ENCODE peak calls at places on chromosomes 16 and 17, in eight cellular contexts. One of them, this sample, is unnamed. For H3K36me3 and H3K27me3, the result is how much of the 10 kb centered on the place peaks cover.

GRCh38 chr16:65446441-65446840 is 324.6 kb upstream of the CDH11 start:
- DNase-seq in tibial nerve: no peak
- DNase-seq in GM23248: no peak
- DNase-seq in ovary: no peak
- DNase-seq in aorta: no peak
- DNase-seq in fibroblast of lung: peak
- DNase-seq in left lung: no peak
- DNase-seq in ascending aorta: no peak
- DNase-seq in this sample: no peak

GRCh38 chr17:37478187-37478586 is 11.5 kb upstream of the DUSP14 start:
- DNase-seq in ascending aorta: no peak
- DNase-seq in fibroblast of lung: peak
- DNase-seq in left lung: no peak
- DNase-seq in tibial nerve: peak
- DNase-seq in aorta: no peak
- DNase-seq in GM23248: peak
- DNase-seq in ovary: no peak
- DNase-seq in this sample: no peak

GRCh38 chr16:48503779-48504178 is 106.2 kb downstream of the N4BP1 start:
- DNase-seq in ascending aorta: no peak
- DNase-seq in ovary: peak
- DNase-seq in aorta: peak
- DNase-seq in left lung: no peak
- DNase-seq in tibial nerve: peak
- DNase-seq in fibroblast of lung: peak
- DNase-seq in GM23248: peak
- DNase-seq in this sample: no peak

GRCh38 chr17:4807534-4808377 is 804 bp downstream of the PLD2 start:
- DNase-seq in left lung: no peak
- DNase-seq in aorta: no peak
- DNase-seq in tibial nerve: no peak
- DNase-seq in ovary: peak
- DNase-seq in fibroblast of lung: no peak
- DNase-seq in ascending aorta: peak
- DNase-seq in GM23248: peak
- DNase-seq in this sample: no peak

GRCh38 chr16:3808308-3809063 is 72.0 kb downstream of the CREBBP start:
- DNase-seq in tibial nerve: no peak
- DNase-seq in GM23248: no peak
- DNase-seq in ovary: no peak
- DNase-seq in aorta: no peak
- DNase-seq in fibroblast of lung: no peak
- DNase-seq in left lung: no peak
- DNase-seq in ascending aorta: no peak
- DNase-seq in this sample: no peak

GRCh38 chr17:38456031-38456815 is 28.0 kb downstream of the ARHGAP23 start:
- DNase-seq in ascending aorta: no peak
- DNase-seq in GM23248: no peak
- DNase-seq in aorta: no peak
- DNase-seq in left lung: no peak
- DNase-seq in ovary: no peak
- DNase-seq in tibial nerve: no peak
- DNase-seq in fibroblast of lung: no peak
- DNase-seq in this sample: no peak

GRCh38 chr17:82959990-82960418 is 119.4 kb upstream of the METRNL start:
- DNase-seq in GM23248: no peak
- DNase-seq in aorta: peak
- DNase-seq in left lung: peak
- DNase-seq in tibial nerve: no peak
- DNase-seq in ascending aorta: no peak
- DNase-seq in ovary: peak
- DNase-seq in fibroblast of lung: no peak
- DNase-seq in this sample: no peak

GRCh38 chr16:23423496-23424049 is 29.4 kb downstream of the COG7 start:
- DNase-seq in aorta: peak
- DNase-seq in GM23248: peak
- DNase-seq in left lung: peak
- DNase-seq in tibial nerve: peak
- DNase-seq in ascending aorta: peak
- DNase-seq in ovary: peak
- DNase-seq in fibroblast of lung: peak
- DNase-seq in this sample: peak

GRCh38 chr17:75753514-75754377 is 11.2 kb downstream of the GALK1 start:
- DNase-seq in aorta: peak
- DNase-seq in ovary: peak
- DNase-seq in GM23248: peak
- DNase-seq in tibial nerve: no peak
- DNase-seq in ascending aorta: peak
- DNase-seq in left lung: peak
- DNase-seq in fibroblast of lung: peak
- DNase-seq in this sample: no peak

GRCh38 chr16:10338426-10338825 is 47.4 kb upstream of the ATF7IP2 start:
- DNase-seq in ascending aorta: no peak
- DNase-seq in tibial nerve: no peak
- DNase-seq in GM23248: no peak
- DNase-seq in aorta: no peak
- DNase-seq in left lung: no peak
- DNase-seq in ovary: no peak
- DNase-seq in fibroblast of lung: no peak
- DNase-seq in this sample: no peak

GRCh38 chr16:9103546-9103945 is 12.1 kb downstream of the HAPSTR1 start:
- DNase-seq in aorta: no peak
- DNase-seq in tibial nerve: no peak
- DNase-seq in GM23248: no peak
- DNase-seq in left lung: no peak
- DNase-seq in fibroblast of lung: no peak
- DNase-seq in ascending aorta: no peak
- DNase-seq in ovary: no peak
- DNase-seq in this sample: no peak

GRCh38 chr16:12025926-12026325 is 49.4 kb downstream of the SNX29 start:
- DNase-seq in aorta: no peak
- DNase-seq in fibroblast of lung: no peak
- DNase-seq in ovary: no peak
- DNase-seq in ascending aorta: no peak
- DNase-seq in tibial nerve: no peak
- DNase-seq in GM23248: no peak
- DNase-seq in left lung: no peak
- DNase-seq in this sample: no peak

GRCh38 chr17:2083613-2084128 is 28.8 kb downstream of the HIC1 start:
- DNase-seq in GM23248: no peak
- DNase-seq in ovary: no peak
- DNase-seq in ascending aorta: peak
- DNase-seq in left lung: peak
- DNase-seq in tibial nerve: no peak
- DNase-seq in aorta: no peak
- DNase-seq in fibroblast of lung: no peak
- DNase-seq in this sample: no peak

GRCh38 chr16:57045694-57046381 is 46.5 kb upstream of the CPNE2 start:
- DNase-seq in ovary: peak
- DNase-seq in ascending aorta: peak
- DNase-seq in aorta: peak
- DNase-seq in GM23248: peak
- DNase-seq in left lung: no peak
- DNase-seq in tibial nerve: peak
- DNase-seq in fibroblast of lung: peak
- DNase-seq in this sample: peak

GRCh38 chr17:74244543-74244942 is 29.5 kb upstream of the DNAI2 start:
- DNase-seq in tibial nerve: no peak
- DNase-seq in left lung: no peak
- DNase-seq in ascending aorta: no peak
- DNase-seq in fibroblast of lung: no peak
- DNase-seq in aorta: no peak
- DNase-seq in ovary: no peak
- DNase-seq in GM23248: no peak
- DNase-seq in this sample: no peak

GRCh38 chr16:23549938-23550337 is 7.2 kb downstream of the EARS2 start:
- DNase-seq in left lung: no peak
- DNase-seq in ovary: no peak
- DNase-seq in fibroblast of lung: no peak
- DNase-seq in ascending aorta: no peak
- DNase-seq in aorta: no peak
- DNase-seq in GM23248: no peak
- DNase-seq in tibial nerve: no peak
- DNase-seq in this sample: no peak

GRCh38 chr16:17423195-17423594 is 47.6 kb downstream of the XYLT1 start:
- DNase-seq in GM23248: no peak
- DNase-seq in aorta: no peak
- DNase-seq in fibroblast of lung: no peak
- DNase-seq in left lung: no peak
- DNase-seq in ovary: no peak
- DNase-seq in ascending aorta: no peak
- DNase-seq in tibial nerve: no peak
- DNase-seq in this sample: no peak

GRCh38 chr17:29178750-29179231 is 1.4 kb downstream of the MYO18A start:
- DNase-seq in left lung: peak
- DNase-seq in ascending aorta: peak
- DNase-seq in GM23248: no peak
- DNase-seq in tibial nerve: no peak
- DNase-seq in aorta: no peak
- DNase-seq in ovary: peak
- DNase-seq in fibroblast of lung: no peak
- DNase-seq in this sample: peak

GRCh38 chr16:75286996-75287395 is 35.6 kb upstream of the BCAR1 start:
- DNase-seq in tibial nerve: no peak
- DNase-seq in aorta: no peak
- DNase-seq in GM23248: no peak
- DNase-seq in ovary: no peak
- DNase-seq in ascending aorta: no peak
- DNase-seq in fibroblast of lung: no peak
- DNase-seq in left lung: no peak
- DNase-seq in this sample: no peak

GRCh38 chr17:4607773-4608187 is 23.5 kb downstream of the SMTNL2 start:
- DNase-seq in fibroblast of lung: peak
- DNase-seq in aorta: peak
- DNase-seq in ovary: peak
- DNase-seq in tibial nerve: peak
- DNase-seq in left lung: peak
- DNase-seq in ascending aorta: no peak
- DNase-seq in GM23248: peak
- DNase-seq in this sample: no peak

GRCh38 chr16:28118636-28119035 is 55.1 kb upstream of the GSG1L start:
- DNase-seq in fibroblast of lung: no peak
- DNase-seq in ovary: no peak
- DNase-seq in left lung: no peak
- DNase-seq in GM23248: no peak
- DNase-seq in aorta: no peak
- DNase-seq in tibial nerve: no peak
- DNase-seq in ascending aorta: no peak
- DNase-seq in this sample: no peak

GRCh38 chr17:16101440-16101839 is 101.8 kb downstream of the TTC19 start:
- DNase-seq in ovary: no peak
- DNase-seq in aorta: no peak
- DNase-seq in fibroblast of lung: no peak
- DNase-seq in GM23248: no peak
- DNase-seq in tibial nerve: no peak
- DNase-seq in left lung: no peak
- DNase-seq in ascending aorta: no peak
- DNase-seq in this sample: no peak
- H3K36me3 ChIP-seq in ovary: under half
- H3K36me3 ChIP-seq in aorta: under half
- H3K36me3 ChIP-seq in fibroblast of lung: under half
- H3K36me3 ChIP-seq in GM23248: under half
- H3K36me3 ChIP-seq in tibial nerve: under half
- H3K36me3 ChIP-seq in left lung: half or more
- H3K36me3 ChIP-seq in ascending aorta: half or more
- H3K36me3 ChIP-seq in this sample: under half

GRCh38 chr16:87171723-87172122 is 145.5 kb downstream of the C16orf95 start:
- DNase-seq in left lung: no peak
- DNase-seq in fibroblast of lung: no peak
- DNase-seq in tibial nerve: no peak
- DNase-seq in GM23248: no peak
- DNase-seq in aorta: no peak
- DNase-seq in ascending aorta: no peak
- DNase-seq in ovary: no peak
- DNase-seq in this sample: no peak
- H3K27me3 ChIP-seq in left lung: under half
- H3K27me3 ChIP-seq in fibroblast of lung: under half
- H3K27me3 ChIP-seq in tibial nerve: under half
- H3K27me3 ChIP-seq in GM23248: under half
- H3K27me3 ChIP-seq in aorta: under half
- H3K27me3 ChIP-seq in ascending aorta: under half
- H3K27me3 ChIP-seq in ovary: under half
- H3K27me3 ChIP-seq in this sample: under half

DNA sequence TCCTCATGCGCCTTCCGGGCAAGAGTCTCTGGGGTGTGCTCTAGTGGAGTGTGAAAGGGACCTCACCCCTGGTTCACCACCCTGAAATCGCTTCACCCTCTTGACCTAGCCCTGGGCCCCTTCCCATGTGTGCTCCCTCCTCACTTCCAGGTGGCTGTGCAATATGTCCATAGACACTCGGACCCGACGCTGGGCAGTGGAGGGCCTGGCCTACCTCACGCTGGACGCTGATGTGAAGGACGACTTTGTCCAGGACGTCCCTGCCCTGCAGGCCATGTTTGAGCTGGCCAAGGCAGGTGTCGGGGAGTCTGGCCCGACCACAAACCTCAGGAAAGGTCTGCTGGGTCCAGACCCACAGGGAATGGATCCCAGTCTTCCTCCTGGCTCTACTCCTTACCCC is 22.3 kb downstream of the UNC45B start:
- DNase-seq in GM23248: no peak
- DNase-seq in tibial nerve: no peak
- DNase-seq in ovary: no peak
- DNase-seq in ascending aorta: peak
- DNase-seq in aorta: peak
- DNase-seq in left lung: no peak
- DNase-seq in fibroblast of lung: no peak
- DNase-seq in this sample: no peak
- H3K36me3 ChIP-seq in GM23248: under half
- H3K36me3 ChIP-seq in tibial nerve: under half
- H3K36me3 ChIP-seq in ovary: under half
- H3K36me3 ChIP-seq in ascending aorta: under half
- H3K36me3 ChIP-seq in aorta: under half
- H3K36me3 ChIP-seq in left lung: under half
- H3K36me3 ChIP-seq in fibroblast of lung: under half
- H3K36me3 ChIP-seq in this sample: under half

DNA sequence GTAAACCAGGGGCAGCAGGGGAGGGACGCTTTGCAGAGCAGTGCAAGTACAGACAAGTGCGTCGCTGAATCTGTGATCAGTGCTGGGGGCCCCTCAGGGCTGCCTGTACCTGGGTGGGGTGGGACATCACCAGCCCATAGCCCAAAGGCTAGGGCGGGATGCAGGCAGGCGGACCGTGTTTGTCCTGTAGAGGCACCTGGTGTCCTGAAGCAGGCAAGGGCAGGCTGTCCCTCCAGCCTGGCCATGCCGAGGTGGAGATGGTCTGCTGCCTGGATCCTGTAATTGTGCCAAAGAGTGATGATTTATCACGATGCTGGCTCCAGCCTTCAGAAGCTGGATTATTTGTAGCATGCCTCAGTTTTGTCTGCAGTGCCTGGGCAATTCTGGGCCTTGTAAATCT is 137.9 kb upstream of the GSE1 start:
- DNase-seq in tibial nerve: no peak
- DNase-seq in aorta: no peak
- DNase-seq in ascending aorta: no peak
- DNase-seq in ovary: peak
- DNase-seq in GM23248: peak
- DNase-seq in fibroblast of lung: no peak
- DNase-seq in left lung: no peak
- DNase-seq in this sample: no peak
- H3K27me3 ChIP-seq in tibial nerve: under half
- H3K27me3 ChIP-seq in aorta: under half
- H3K27me3 ChIP-seq in ascending aorta: under half
- H3K27me3 ChIP-seq in ovary: under half
- H3K27me3 ChIP-seq in GM23248: under half
- H3K27me3 ChIP-seq in fibroblast of lung: under half
- H3K27me3 ChIP-seq in left lung: under half
- H3K27me3 ChIP-seq in this sample: under half

This sample was measured in PC-3.